ENCODE peak calls at places on chromosomes 2 and 18, in seven cellular contexts. I is IMR-90, M is mesenchymal stem cell, O is H1, D is H9, L is trophoblast cell, J is mesendoderm. B is an unnamed sample.

GRCh38 chr2:100625731-100626130 is 62.9 kb downstream of the PDCL3 start:
- DNase-seq in M (no peak), O (no peak), D (peak; percentile 15), I (no peak), L (no peak), J (no peak), B (no peak)

GRCh38 chr2:174124171-174124570 is 124.2 kb downstream of the OLA1 start:
- DNase-seq in J (peak; percentile 43), L (no peak), I (peak; percentile 5), M (peak; percentile 1), O (no peak), D (peak; percentile 43), B (peak; percentile 86)

GRCh38 chr2:29218550-29219125 is 103.4 kb downstream of the CLIP4 start:
- DNase-seq in D (no peak), I (no peak), J (no peak), O (no peak), L (no peak), M (no peak), B (no peak)

GRCh38 chr18:37246779-37247340 is 318.7 kb downstream of the CELF4 start:
- DNase-seq in I (no peak), O (no peak), J (no peak), M (no peak), L (no peak), D (no peak), B (no peak)

GRCh38 chr2:105777071-105777482 is 32.4 kb downstream of the NCK2 start:
- DNase-seq in O (no peak), M (no peak), J (no peak), L (no peak), D (no peak), I (no peak), B (no peak)

GRCh38 chr2:241237949-241238371 is 49.5 kb downstream of the ANO7 start:
- DNase-seq in J (peak; percentile 48), I (no peak), D (no peak), O (no peak), M (no peak), L (peak; percentile 81), B (no peak)

GRCh38 chr2:151757861-151758260 is 23.6 kb upstream of the NEB start:
- DNase-seq in M (no peak), D (no peak), J (no peak), I (no peak), O (no peak), L (no peak), B (no peak)

GRCh38 chr2:196703660-196704209 is 64.2 kb downstream of the CCDC150 start:
- DNase-seq in L (no peak), M (peak; percentile 35), J (peak; percentile 6), I (peak; percentile 52), O (no peak), D (no peak), B (no peak)

GRCh38 chr2:156147594-156148330 is 184.8 kb downstream of the NR4A2 start:
- DNase-seq in I (no peak), M (peak; percentile 1), O (no peak), J (no peak), D (no peak), L (peak; percentile 16), B (no peak)

GRCh38 chr2:118881490-118882129 is 34.2 kb upstream of the EN1 start:
- DNase-seq in O (peak; percentile 57), D (peak; percentile 91), J (peak; percentile 85), M (peak; percentile 44), L (peak; percentile 88), I (peak; percentile 20), B (no peak)

GRCh38 chr18:272650-273049 is 4.8 kb upstream of the THOC1 start:
- DNase-seq in L (no peak), D (no peak), I (no peak), M (no peak), O (no peak), J (peak; percentile 61), B (no peak)

GRCh38 chr2:223075301-223076270 is 23.6 kb downstream of the KCNE4 start:
- DNase-seq in D (no peak), I (peak; percentile 86), J (no peak), M (peak; percentile 78), L (no peak), O (no peak), B (no peak)

GRCh38 chr2:127176371-127177311 is 43.5 kb downstream of the CYP27C1 start:
- DNase-seq in M (peak; percentile 68), D (no peak), J (no peak), I (peak; percentile 32), L (no peak), O (no peak), B (no peak)

GRCh38 chr2:203591642-203592041 is 56.5 kb upstream of the RAPH1 start:
- DNase-seq in O (no peak), M (no peak), D (no peak), J (no peak), L (peak; percentile 5), I (peak; percentile 16), B (no peak)

GRCh38 chr2:137117385-137117784 is 352.0 kb downstream of the THSD7B start:
- DNase-seq in M (no peak), L (no peak), O (no peak), J (no peak), I (no peak), D (no peak), B (no peak)

GRCh38 chr2:168119519-168120141 is 127.8 kb downstream of the STK39 start:
- DNase-seq in I (peak; percentile 76), M (peak; percentile 70), O (no peak), J (peak; percentile 81), D (no peak), L (peak; percentile 77), B (peak; percentile 69)

GRCh38 chr2:86790828-86791561 is at the start of gene CD8A:
- DNase-seq in O (no peak), L (no peak), D (peak; percentile 58), I (peak; percentile 11), M (peak; percentile 28), J (peak; percentile 67), B (no peak)

GRCh38 chr18:61980355-61980754 is 87.5 kb upstream of the RNF152 start:
- DNase-seq in D (no peak), J (no peak), M (peak; percentile 64), O (no peak), I (peak; percentile 26), L (no peak), B (no peak)

GRCh38 chr2:74003494-74004211 is 18.9 kb downstream of the TET3 start:
- DNase-seq in L (no peak), M (peak; percentile 59), J (peak; percentile 76), D (peak; percentile 48), I (peak; percentile 82), O (no peak), B (no peak)

GRCh38 chr2:126638781-126639180 is 17.2 kb upstream of the GYPC start:
- DNase-seq in L (no peak), D (no peak), M (no peak), I (no peak), J (no peak), O (no peak), B (no peak)

GRCh38 chr18:75157359-75157758 is 51.6 kb downstream of the PTGR3 start:
- DNase-seq in M (no peak), D (no peak), L (no peak), I (no peak), O (no peak), J (no peak), B (no peak)

GRCh38 chr2:221204699-221205098 is 367.4 kb downstream of the EPHA4 start:
- DNase-seq in J (no peak), I (no peak), D (no peak), O (no peak), M (peak; percentile 7), L (no peak), B (no peak)

GRCh38 chr18:23283933-23284430 is 148.7 kb downstream of the CABLES1 start:
- DNase-seq in J (peak; percentile 99), M (peak; percentile 43), O (peak; percentile 69), L (peak; percentile 83), D (peak; percentile 89), I (peak; percentile 63), B (no peak)

GRCh38 chr2:21484643-21485042 is 360.9 kb downstream of the TDRD15 start:
- DNase-seq in I (no peak), M (no peak), D (no peak), O (no peak), L (no peak), J (no peak), B (no peak)
- H3K79me1 ChIP-seq in I (no peaks in the 10 kb centered on the region), M (no peaks in the 10 kb centered on the region), D (no peaks in the 10 kb centered on the region), O (no peaks in the 10 kb centered on the region), L (no peaks in the 10 kb centered on the region), J (no peaks in the 10 kb centered on the region), B (no peaks in the 10 kb centered on the region)

GRCh38 chr2:4424153-4424552 is 720.8 kb downstream of the DCDC2C start:
- DNase-seq in M (no peak), L (no peak), I (no peak), J (no peak), D (no peak), O (no peak), B (no peak)
- H2AK5ac ChIP-seq in M (no peak overlapping the region), L (no peak overlapping the region), I (no peak overlapping the region), J (no peak overlapping the region), D (no peak overlapping the region), O (no peak overlapping the region), B (no peak overlapping the region)

GRCh38 chr2:209977386-209978239 is 24.8 kb upstream of the RPE start:
- DNase-seq in M (peak; percentile 41), J (peak; percentile 42), O (no peak), I (peak; percentile 44), D (no peak), L (peak; percentile 65), B (peak; percentile 21)
- H3K79me1 ChIP-seq in M (no peaks in the 10 kb centered on the region), J (no peaks in the 10 kb centered on the region), O (no peaks in the 10 kb centered on the region), I (no peaks in the 10 kb centered on the region), D (no peaks in the 10 kb centered on the region), L (no peaks in the 10 kb centered on the region), B (no peaks in the 10 kb centered on the region)

DNA sequence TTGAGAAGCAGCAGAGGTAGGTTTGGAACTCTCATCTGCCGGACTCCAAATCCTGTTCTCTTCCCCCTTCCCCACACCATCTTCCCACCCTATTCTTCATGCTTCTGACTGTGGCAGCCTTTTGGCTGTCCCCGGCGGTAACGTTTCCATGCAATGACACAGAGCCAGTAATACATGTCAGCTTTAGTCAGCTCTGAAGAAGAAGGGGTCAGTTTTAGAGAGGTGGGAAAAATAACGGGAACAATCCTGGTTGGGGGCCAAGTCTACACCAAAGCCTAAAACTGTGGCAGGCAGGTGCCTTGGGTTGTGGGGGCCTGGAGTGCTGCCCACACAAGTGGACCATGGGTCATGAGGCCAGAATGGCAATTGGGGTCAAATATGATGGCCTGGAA is 106.8 kb downstream of the LPIN1 start:
- DNase-seq in O (no peak), I (no peak), D (no peak), J (no peak), L (no peak), M (no peak), B (no peak)
- H2AK5ac ChIP-seq in O (no peak overlapping the region), I (no peak overlapping the region), D (no peak overlapping the region), J (no peak overlapping the region), L (no peak overlapping the region), M (no peak overlapping the region), B (peak overlapping the region; percentile 28)

GRCh38 chr2:122011493-122012270 is 256.2 kb downstream of the TSN start:
- DNase-seq in J (no peak), I (peak; percentile 23), D (no peak), M (no peak), O (no peak), L (peak; percentile 35), B (no peak)

GRCh38 chr2:122007577-122007976 is 252.1 kb downstream of the TSN start:
- DNase-seq in L (peak; percentile 61), J (peak; percentile 94), D (no peak), O (no peak), I (no peak), M (no peak), B (no peak)

GRCh38 chr2:122009546-122009945 is 254.1 kb downstream of the TSN start:
- DNase-seq in L (no peak), D (peak; percentile 52), M (no peak), I (no peak), J (peak; percentile 52), O (no peak), B (no peak)
- H3K79me1 ChIP-seq in L (no peaks in the 10 kb centered on the region), D (no peaks in the 10 kb centered on the region), M (no peaks in the 10 kb centered on the region), I (no peaks in the 10 kb centered on the region), J (no peaks in the 10 kb centered on the region), O (no peaks in the 10 kb centered on the region), B (no peaks in the 10 kb centered on the region)

B was measured in neuronal stem cell.